ENCODE peak calls at places on chromosomes 16 and 17, in five cellular contexts. U is upper lobe of right lung, K is BJ, G is activated B cell treated with CpG ODN at 0.5 μM for 24 hours, A is neural crest cell. I is an unnamed sample.

GRCh38 chr17:41625602-41626001 is 1.2 kb upstream of the KRT17 start:
- DNase-seq in A (no peak), K (no peak), U (peak; percentile 55), G (no peak), I (no peak)

GRCh38 chr17:27550291-27550930 is 80.6 kb upstream of the LGALS9 start:
- DNase-seq in K (no peak), U (peak; percentile 49), A (no peak), G (no peak), I (no peak)

GRCh38 chr17:76497979-76498885 is 3.0 kb downstream of the RHBDF2 start:
- DNase-seq in G (no peak), U (peak; percentile 86), A (peak; percentile 41), K (no peak), I (no peak)

GRCh38 chr16:89303604-89304003 is 86.1 kb downstream of the ZNF778 start:
- DNase-seq in G (no peak), A (no peak), K (no peak), U (no peak), I (no peak)

GRCh38 chr16:73265124-73265838 is 217.4 kb upstream of the ZFHX3 start:
- DNase-seq in G (no peak), K (no peak), A (no peak), U (no peak), I (no peak)

GRCh38 chr17:82225368-82226029 is 3.3 kb upstream of the SLC16A3 start:
- DNase-seq in U (peak; percentile 62), K (no peak), G (no peak), A (no peak), I (no peak)

GRCh38 chr16:73092236-73092781 is 44.4 kb upstream of the ZFHX3 start:
- DNase-seq in A (peak; percentile 35), K (no peak), G (no peak), U (no peak), I (no peak)

GRCh38 chr16:69942099-69942491 is 9.0 kb upstream of the CLEC18A start:
- DNase-seq in K (no peak), G (no peak), A (no peak), U (no peak), I (no peak)

GRCh38 chr17:56029980-56030624 is 123.2 kb upstream of the ANKFN1 start:
- DNase-seq in K (no peak), G (no peak), U (no peak), A (no peak), I (no peak)

GRCh38 chr17:2198917-2199316 is 104.7 kb downstream of the SMG6 start:
- DNase-seq in U (no peak), K (no peak), G (no peak), A (no peak), I (no peak)

GRCh38 chr17:68429881-68430280 is 27.4 kb downstream of the WIPI1 start:
- DNase-seq in G (no peak), K (no peak), U (no peak), A (no peak), I (no peak)

GRCh38 chr17:71438631-71439146 is 682.1 kb upstream of the SOX9 start:
- DNase-seq in U (no peak), A (no peak), G (no peak), K (peak; percentile 89), I (no peak)

DNA sequence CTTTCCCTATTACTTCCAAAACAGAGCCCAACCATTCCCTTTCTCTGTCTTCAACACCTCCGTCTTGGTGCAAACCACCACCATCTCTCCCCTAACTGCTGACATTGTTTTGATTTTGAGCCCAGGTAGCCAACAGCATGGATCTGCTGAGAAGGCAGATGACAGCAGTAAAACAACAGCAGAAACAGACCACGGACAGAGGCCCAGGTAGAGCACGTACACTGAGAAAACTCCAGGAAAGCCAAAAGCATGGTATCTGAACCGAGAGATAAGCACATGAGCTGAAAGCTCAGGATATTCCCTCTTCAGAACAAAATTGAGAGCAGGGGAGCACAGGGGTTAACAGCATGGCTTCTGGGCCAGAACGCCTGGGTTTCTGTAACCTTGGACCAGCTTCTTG is 18.9 kb upstream of the MAP3K14 start:
- DNase-seq in G (no peak), K (no peak), A (no peak), U (peak; percentile 2), I (no peak)
- TF ChIP-seq CTCF in G (no peak), K (no peak), A (no peak), U (no peak), I (no peak)

GRCh38 chr16:65725156-65725845 is 603.4 kb upstream of the CDH11 start:
- DNase-seq in A (no peak), U (no peak), G (no peak), K (no peak), I (no peak)

GRCh38 chr16:65728652-65729051 is 606.8 kb upstream of the CDH11 start:
- DNase-seq in G (no peak), U (no peak), K (no peak), A (no peak), I (no peak)

GRCh38 chr16:65731840-65732239 is 610.0 kb upstream of the CDH11 start:
- DNase-seq in U (no peak), A (no peak), K (no peak), G (no peak), I (no peak)

GRCh38 chr16:65728172-65728571 is 606.3 kb upstream of the CDH11 start:
- DNase-seq in U (no peak), G (no peak), A (peak; percentile 23), K (no peak), I (no peak)

GRCh38 chr16:65727534-65728137 is 605.8 kb upstream of the CDH11 start:
- DNase-seq in U (no peak), K (no peak), A (no peak), G (no peak), I (no peak)
- TF ChIP-seq CTCF in U (no peak), K (no peak), A (no peak), G (no peak), I (no peak)

DNA sequence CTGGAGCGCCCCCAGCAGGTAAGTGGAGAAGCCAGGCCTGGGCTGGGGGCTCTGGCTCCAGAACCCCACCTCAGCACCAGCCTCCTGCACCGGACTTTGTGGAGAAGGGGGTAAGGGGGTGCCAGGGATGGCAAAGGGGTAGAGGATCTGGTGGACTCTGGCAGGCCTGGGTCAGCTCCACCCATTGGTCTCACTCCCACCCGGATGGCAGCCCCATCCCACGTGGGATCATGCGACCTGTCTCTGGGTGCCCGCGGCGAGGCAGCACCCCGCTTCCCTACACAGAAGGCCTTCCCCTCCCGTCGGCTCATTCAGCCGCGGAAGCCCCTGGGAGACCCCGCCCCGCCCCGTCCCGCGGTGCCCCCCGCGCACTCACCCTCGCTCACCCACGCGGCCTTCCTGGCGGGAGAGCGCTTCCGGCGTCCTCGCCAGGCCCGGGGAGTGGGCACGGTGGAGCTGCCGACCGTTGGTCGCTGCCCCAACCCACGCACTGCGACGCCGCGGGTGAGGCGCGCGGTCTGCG is 498 bp upstream of the PLEKHG4 start:
- DNase-seq in A (no peak), U (no peak), G (no peak), K (no peak), I (no peak)
- TF ChIP-seq CTCF in A (no peak), U (peak; percentile 29), G (no peak), K (peak; percentile 22), I (peak; percentile 24)

GRCh38 chr16:48276102-48276501 is 28.8 kb upstream of the ABCC11 start:
- DNase-seq in G (no peak), A (no peak), K (peak; percentile 4), U (no peak), I (no peak)

GRCh38 chr16:48274476-48274875 is 27.1 kb upstream of the ABCC11 start:
- DNase-seq in A (no peak), G (no peak), U (no peak), K (no peak), I (no peak)

GRCh38 chr16:48272837-48273421 is 25.6 kb upstream of the ABCC11 start:
- DNase-seq in A (no peak), K (no peak), U (no peak), G (no peak), I (no peak)

GRCh38 chr16:48269011-48269410 is 21.7 kb upstream of the ABCC11 start:
- DNase-seq in U (no peak), K (no peak), G (no peak), A (no peak), I (no peak)

DNA sequence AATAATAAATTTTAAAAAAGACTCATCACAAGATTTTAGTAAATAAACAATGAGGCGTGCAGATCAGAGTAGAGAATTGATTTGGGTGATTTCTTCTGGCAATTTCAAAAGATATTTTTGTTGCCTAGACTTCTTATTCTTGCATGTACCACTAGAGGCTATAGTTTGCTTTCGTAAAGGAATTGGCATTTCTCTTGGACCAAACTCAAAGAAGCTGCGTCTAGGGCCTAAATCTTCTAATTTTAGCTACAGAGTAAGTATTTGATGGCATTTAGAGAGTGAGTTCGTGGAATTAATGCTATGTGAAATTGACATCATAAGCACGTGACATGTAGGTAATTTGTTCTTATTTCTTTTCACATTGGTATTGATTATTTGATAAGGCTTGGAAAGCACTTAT is 24.4 kb upstream of the ABCC11 start:
- DNase-seq in A (no peak), G (no peak), U (no peak), K (no peak), I (no peak)
- TF ChIP-seq CTCF in A (peak; percentile 30), G (no peak), U (no peak), K (peak; percentile 12), I (peak; percentile 26)

GRCh38 chr17:57499648-57500049 is 243.3 kb downstream of the MSI2 start:
- DNase-seq in K (no peak), G (no peak), U (no peak), A (no peak), I (no peak)
- TF ChIP-seq CTCF in K (peak; percentile 14), G (no peak), U (no peak), A (no peak), I (no peak)

GRCh38 chr17:39239640-39240314 is 14.0 kb upstream of the STAC2 start:
- DNase-seq in A (no peak), K (no peak), U (peak; percentile 84), G (peak; percentile 58), I (peak; percentile 63)
- TF ChIP-seq CTCF in A (peak; percentile 68), K (peak; percentile 64), U (peak; percentile 57), G (peak; percentile 21), I (peak; percentile 70)

GRCh38 chr16:31187808-31188189 is 7.9 kb downstream of the FUS start:
- DNase-seq in U (no peak), A (no peak), G (no peak), K (no peak), I (no peak)

GRCh38 chr16:31186176-31186575 is 6.2 kb downstream of the FUS start:
- DNase-seq in G (no peak), A (no peak), K (no peak), U (no peak), I (no peak)

GRCh38 chr16:31188450-31189411 is 8.8 kb downstream of the FUS start:
- DNase-seq in G (no peak), A (no peak), U (no peak), K (no peak), I (no peak)

GRCh38 chr16:31185339-31185738 is 5.4 kb downstream of the FUS start:
- DNase-seq in G (no peak), K (no peak), A (no peak), U (no peak), I (no peak)

GRCh38 chr16:31186930-31187807 is 7.2 kb downstream of the FUS start:
- DNase-seq in A (no peak), U (no peak), K (no peak), G (no peak), I (no peak)
- TF ChIP-seq CTCF in A (no peak), U (no peak), K (no peak), G (no peak), I (no peak)

GRCh38 chr16:57955572-57955971 is 15.4 kb downstream of the CNGB1 start:
- DNase-seq in K (no peak), G (no peak), A (no peak), U (peak; percentile 84), I (no peak)
- TF ChIP-seq CTCF in K (no peak), G (no peak), A (no peak), U (peak; percentile 16), I (no peak)

I was measured in progenitor cell of endocrine pancreas.